ENCODE peak calls at places on chromosome 12, in nine cellular contexts. D, B, T, E, G, L, X, N and O are unnamed samples.

GRCh38 chr12:77072833-77073495 is 7.6 kb upstream of the E2F7 start:
- DNase-seq in N (no peak), X (no peak), B (peak; percentile 75), L (no peak), E (no peak), G (peak; percentile 36), D (no peak), T (no peak), O (no peak)

GRCh38 chr12:119869720-119870119 is 7.4 kb downstream of the CIT start:
- DNase-seq in N (peak; percentile 79), X (no peak), G (peak; percentile 93), B (peak; percentile 97), L (no peak), D (peak; percentile 16), E (no peak), T (peak; percentile 42), O (no peak)

GRCh38 chr12:88763536-88764100 is 183.3 kb upstream of the KITLG start:
- DNase-seq in X (no peak), G (no peak), D (no peak), E (no peak), T (no peak), L (no peak), B (no peak), N (no peak), O (no peak)

GRCh38 chr12:130014485-130014807 is 110.6 kb upstream of the TMEM132D start:
- DNase-seq in L (no peak), X (peak; percentile 24), D (no peak), B (no peak), E (no peak), N (no peak), G (no peak), T (no peak), O (no peak)

GRCh38 chr12:6070472-6071257 is 53.8 kb downstream of the VWF start:
- DNase-seq in T (no peak), L (no peak), X (no peak), D (peak; percentile 54), N (no peak), E (no peak), B (no peak), G (no peak), O (no peak)

GRCh38 chr12:115489253-115489652 is 788.2 kb downstream of the MED13L start:
- DNase-seq in X (no peak), B (no peak), D (no peak), G (no peak), N (no peak), T (no peak), L (no peak), E (no peak), O (no peak)

GRCh38 chr12:124289634-124290600 is 5.0 kb upstream of the RFLNA start:
- DNase-seq in X (no peak), N (no peak), D (no peak), G (peak; percentile 26), E (no peak), B (peak; percentile 31), L (no peak), T (no peak), O (no peak)

GRCh38 chr12:14833952-14834351 is 9.4 kb downstream of the ART4 start:
- DNase-seq in X (no peak), E (no peak), N (no peak), G (peak; percentile 37), B (no peak), T (no peak), L (no peak), D (no peak), O (no peak)

GRCh38 chr12:76025601-76026575 is 5.7 kb downstream of the PHLDA1 start:
- DNase-seq in E (no peak), G (no peak), X (no peak), L (no peak), T (no peak), D (no peak), B (peak; percentile 78), N (no peak), O (no peak)

GRCh38 chr12:6774557-6775062 is 2.3 kb downstream of the LAG3 start:
- DNase-seq in E (no peak), B (no peak), L (no peak), N (no peak), X (no peak), G (no peak), D (peak; percentile 54), T (no peak), O (no peak)

GRCh38 chr12:103677905-103678304 is 90.8 kb downstream of the STAB2 start:
- DNase-seq in T (no peak), G (no peak), D (no peak), L (no peak), N (no peak), B (no peak), E (no peak), X (no peak), O (no peak)

GRCh38 chr12:121443193-121443829 is 43.4 kb downstream of the RNF34 start:
- DNase-seq in N (peak; percentile 96), X (peak; percentile 93), G (peak; percentile 68), B (peak; percentile 81), T (peak; percentile 91), L (peak; percentile 37), E (peak; percentile 37), D (peak; percentile 77), O (no peak)

GRCh38 chr12:42118136-42118879 is 26.4 kb downstream of the GXYLT1 start:
- DNase-seq in E (no peak), X (no peak), B (peak; percentile 42), L (no peak), G (peak; percentile 23), N (no peak), T (no peak), D (no peak), O (no peak)

GRCh38 chr12:16389594-16389993 is 42.1 kb downstream of the MGST1 start:
- DNase-seq in T (no peak), D (no peak), L (no peak), N (no peak), G (peak; percentile 86), E (no peak), X (no peak), B (peak; percentile 89), O (no peak)

GRCh38 chr12:114682920-114683708 is 861 bp downstream of the TBX3 start:
- DNase-seq in E (no peak), N (peak; percentile 82), T (no peak), B (peak; percentile 51), G (no peak), L (no peak), X (no peak), D (peak; percentile 50), O (no peak)

GRCh38 chr12:77402726-77403125 is 337.4 kb upstream of the E2F7 start:
- DNase-seq in X (no peak), L (no peak), N (no peak), E (no peak), B (no peak), D (no peak), G (peak; percentile 51), T (no peak), O (no peak)

GRCh38 chr12:19398376-19399363 is 40.6 kb upstream of the AEBP2 start:
- DNase-seq in N (no peak), X (no peak), D (no peak), B (no peak), T (no peak), G (no peak), E (no peak), L (no peak), O (no peak)

GRCh38 chr12:50927766-50928224 is 24.5 kb upstream of the HIGD1C start:
- DNase-seq in L (no peak), E (no peak), D (no peak), X (no peak), G (no peak), B (no peak), N (no peak), T (no peak), O (no peak)

GRCh38 chr12:57745485-57745881 is 644 bp downstream of the TSPAN31 start:
- DNase-seq in N (no peak), D (no peak), T (no peak), E (no peak), G (no peak), L (no peak), B (peak; percentile 29), X (no peak), O (no peak)

GRCh38 chr12:30968211-30968610 is 41.7 kb downstream of the TSPAN11 start:
- DNase-seq in E (no peak), X (no peak), B (no peak), L (no peak), N (no peak), G (no peak), T (no peak), D (no peak), O (no peak)

GRCh38 chr12:76040461-76040860 is 8.9 kb upstream of the PHLDA1 start:
- DNase-seq in L (no peak), X (no peak), E (no peak), T (no peak), N (no peak), D (no peak), G (no peak), B (no peak), O (no peak)

GRCh38 chr12:55847033-55847432 is 4.3 kb upstream of the MMP19 start:
- DNase-seq in L (no peak), B (peak; percentile 93), N (peak; percentile 85), D (no peak), G (peak; percentile 86), E (no peak), X (no peak), T (no peak), O (no peak)

GRCh38 chr12:94320109-94320508 is 139.6 kb downstream of the CEP83 start:
- DNase-seq in G (no peak), X (no peak), T (no peak), B (no peak), E (no peak), N (no peak), L (no peak), D (no peak), O (no peak)

GRCh38 chr12:16880864-16881285 is 274.9 kb upstream of the LMO3 start:
- DNase-seq in D (peak; percentile 38), E (no peak), T (no peak), G (no peak), X (no peak), L (no peak), N (no peak), B (no peak), O (no peak)

GRCh38 chr12:105862163-105862821 is 276.5 kb downstream of the NUAK1 start:
- DNase-seq in X (no peak), L (no peak), G (no peak), N (no peak), B (peak; percentile 61), D (no peak), E (no peak), T (no peak), O (no peak)

GRCh38 chr12:56300644-56301464 is 724 bp upstream of the CS start:
- DNase-seq in E (no peak), N (peak; percentile 76), X (no peak), B (peak; percentile 6), G (no peak), T (no peak), D (no peak), L (no peak), O (no peak)

GRCh38 chr12:57138526-57139272 is 8.7 kb downstream of the LRP1-AS start:
- DNase-seq in E (no peak), T (no peak), D (peak; percentile 91), N (peak; percentile 89), G (peak; percentile 45), B (peak; percentile 48), X (peak; percentile 83), L (no peak), O (no peak)

GRCh38 chr12:32947203-32947795 is 50.7 kb upstream of the PKP2 start:
- DNase-seq in D (peak; percentile 12), G (peak; percentile 28), N (no peak), T (peak; percentile 7), B (peak; percentile 34), X (no peak), E (no peak), L (no peak), O (no peak)

GRCh38 chr12:98421336-98421735 is 94.1 kb upstream of the TMPO start:
- DNase-seq in N (no peak), G (no peak), D (no peak), L (no peak), B (no peak), T (no peak), X (no peak), E (no peak), O (no peak)

GRCh38 chr12:95815635-95816212 is 25.2 kb upstream of the NTN4 start:
- DNase-seq in X (no peak), G (peak; percentile 35), B (peak; percentile 70), E (no peak), L (no peak), N (no peak), D (peak; percentile 43), T (peak; percentile 45), O (no peak)

GRCh38 chr12:132285991-132286681 is 43.3 kb downstream of the GALNT9 start:
- DNase-seq in L (no peak), X (no peak), E (no peak), G (peak; percentile 73), N (peak; percentile 91), B (peak; percentile 67), D (peak; percentile 12), T (peak; percentile 48), O (no peak)